ENCODE peak calls at places on chromosomes 2 and 18, in five cellular contexts. Y is cortex of kidney; I is retina; O is stimulated activated CD8-positive, alpha-beta memory T cell treated with anti-CD3 and anti-CD28 coated beads, Interleukin-15, amount 100 ng/mL, for 24 hours; Z is HL-60. J is an unnamed sample.

GRCh38 chr2:224242543-224242942 is 159.4 kb downstream of the FAM124B start:
- DNase-seq in Y (no peak), I (no peak), O (no peak), Z (no peak), J (no peak)

GRCh38 chr18:76475450-76476203 is 19.4 kb downstream of the ZNF516 start:
- DNase-seq in Y (no peak), I (no peak), O (no peak), Z (no peak), J (peak)

GRCh38 chr2:151575338-151575737 is 158.9 kb downstream of the NEB start:
- DNase-seq in Y (no peak), I (no peak), O (no peak), Z (no peak), J (no peak)

GRCh38 chr2:42849311-42849710 is 56.9 kb upstream of the HAAO start:
- DNase-seq in Y (no peak), I (no peak), O (no peak), Z (no peak), J (no peak)

GRCh38 chr2:184047536-184047935 is 550.8 kb upstream of the ZNF804A start:
- DNase-seq in Y (no peak), I (no peak), O (no peak), Z (no peak), J (no peak)

GRCh38 chr2:240643811-240644150 is 18.5 kb downstream of the GPR35 start:
- DNase-seq in Y (no peak), I (no peak), O (no peak), Z (no peak), J (no peak)

GRCh38 chr18:10321576-10321975 is 132.9 kb upstream of the APCDD1 start:
- DNase-seq in Y (no peak), I (no peak), O (no peak), Z (no peak), J (no peak)

GRCh38 chr18:23662309-23663263 is at the start of gene ANKRD29:
- DNase-seq in Y (no peak), I (peak), O (peak), Z (peak), J (no peak)

GRCh38 chr2:240207661-240208060 is 67.2 kb upstream of the OTOS start:
- DNase-seq in Y (no peak), I (no peak), O (no peak), Z (no peak), J (no peak)

GRCh38 chr2:190615555-190616200 is 33.2 kb upstream of the NAB1 start:
- DNase-seq in Y (no peak), I (no peak), O (no peak), Z (no peak), J (no peak)

GRCh38 chr2:46434851-46435273 is 44.5 kb upstream of the TMEM247 start:
- DNase-seq in Y (no peak), I (no peak), O (no peak), Z (no peak), J (no peak)

GRCh38 chr2:3959372-3959771 is 256.0 kb downstream of the DCDC2C start:
- DNase-seq in Y (no peak), I (peak), O (no peak), Z (peak), J (no peak)

GRCh38 chr2:172053486-172053885 is 31.8 kb upstream of the DLX1 start:
- DNase-seq in Y (no peak), I (no peak), O (no peak), Z (no peak), J (no peak)

GRCh38 chr2:7994397-7994951 is 687.4 kb upstream of the ID2 start:
- DNase-seq in Y (no peak), I (no peak), O (no peak), Z (no peak), J (no peak)

GRCh38 chr18:46632401-46633089 is 24.5 kb downstream of the LOXHD1 start:
- DNase-seq in Y (no peak), I (no peak), O (no peak), Z (peak), J (no peak)

GRCh38 chr2:128304330-128304714 is 14.3 kb downstream of the HS6ST1 start:
- DNase-seq in Y (no peak), I (no peak), O (no peak), Z (no peak), J (no peak)

GRCh38 chr2:95166065-95166763 is 605 bp downstream of the ZNF2 start:
- DNase-seq in Y (no peak), I (no peak), O (no peak), Z (no peak), J (no peak)

GRCh38 chr2:239778042-239778811 is 246.9 kb downstream of the NDUFA10 start:
- DNase-seq in Y (no peak), I (no peak), O (no peak), Z (no peak), J (no peak)

GRCh38 chr2:120613742-120614481 is 121.8 kb upstream of the GLI2 start:
- DNase-seq in Y (no peak), I (no peak), O (no peak), Z (no peak), J (no peak)

GRCh38 chr2:75600418-75601088 is 39.8 kb upstream of the EVA1A start:
- DNase-seq in Y (no peak), I (no peak), O (no peak), Z (no peak), J (no peak)

GRCh38 chr2:227818569-227819397 is 5.1 kb downstream of the CCL20 start:
- DNase-seq in Y (no peak), I (no peak), O (no peak), Z (peak), J (peak)

GRCh38 chr18:35876243-35876642 is 96.2 kb upstream of the RMP24 start:
- DNase-seq in Y (no peak), I (no peak), O (no peak), Z (no peak), J (no peak)

GRCh38 chr18:8426401-8426800 is 182.8 kb upstream of the RAB12 start:
- DNase-seq in Y (no peak), I (no peak), O (no peak), Z (no peak), J (no peak)

GRCh38 chr2:223760838-223761502 is 76.4 kb downstream of the AP1S3 start:
- DNase-seq in Y (no peak), I (no peak), O (no peak), Z (peak), J (no peak)

GRCh38 chr2:24084386-24085375 is at the start of gene TP53I3:
- DNase-seq in Y (no peak), I (peak), O (peak), Z (peak), J (no peak)

J was measured in GF-D8.